ENCODE peak calls at places on chromosome 1, in ten cellular contexts. W, T, I, J, E, R, Y, A, U and C are unnamed samples.

GRCh38 chr1:185996211-185996610 is 262.0 kb downstream of the HMCN1 start:
- DNase-seq in W (no peak), T (no peak), I (no peak), J (no peak), E (no peak), R (no peak), Y (no peak), A (no peak), U (no peak), C (peak; percentile 6)

GRCh38 chr1:184379111-184379752 is 7.6 kb upstream of the C1orf21 start:
- DNase-seq in W (peak; percentile 50), T (no peak), I (no peak), J (no peak), E (no peak), R (no peak), Y (no peak), A (no peak), U (no peak), C (no peak)

GRCh38 chr1:114729782-114730181 is 13.2 kb upstream of the NRAS start:
- DNase-seq in W (no peak), T (no peak), I (no peak), J (no peak), E (no peak), R (no peak), Y (no peak), A (no peak), U (no peak), C (no peak)

GRCh38 chr1:202034149-202034682 is 23.8 kb downstream of the ELF3 start:
- DNase-seq in W (no peak), T (no peak), I (no peak), J (no peak), E (no peak), R (no peak), Y (no peak), A (no peak), U (no peak), C (no peak)

GRCh38 chr1:236057546-236057945 is 7.3 kb downstream of the NID1 start:
- DNase-seq in W (no peak), T (no peak), I (no peak), J (no peak), E (no peak), R (no peak), Y (no peak), A (no peak), U (no peak), C (no peak)

GRCh38 chr1:167789501-167789900 is 67.7 kb downstream of the MPZL1 start:
- DNase-seq in W (no peak), T (no peak), I (no peak), J (no peak), E (no peak), R (no peak), Y (no peak), A (no peak), U (no peak), C (no peak)

GRCh38 chr1:111804736-111805135 is 49.0 kb downstream of the DDX20 start:
- DNase-seq in W (peak; percentile 52), T (no peak), I (no peak), J (no peak), E (no peak), R (peak; percentile 83), Y (no peak), A (no peak), U (no peak), C (no peak)

GRCh38 chr1:147736847-147737246 is 23.6 kb downstream of the GJA5 start:
- DNase-seq in W (no peak), T (no peak), I (no peak), J (no peak), E (no peak), R (no peak), Y (no peak), A (no peak), U (no peak), C (no peak)

GRCh38 chr1:63882048-63882704 is 108.4 kb downstream of the ROR1 start:
- DNase-seq in W (no peak), T (no peak), I (no peak), J (no peak), E (no peak), R (no peak), Y (no peak), A (no peak), U (no peak), C (no peak)

GRCh38 chr1:235657747-235658526 is 8.4 kb upstream of the GNG4 start:
- DNase-seq in W (peak; percentile 71), T (no peak), I (no peak), J (no peak), E (no peak), R (no peak), Y (no peak), A (no peak), U (no peak), C (no peak)

GRCh38 chr1:225919906-225920305 is 4.1 kb downstream of the PYCR2 start:
- DNase-seq in W (peak; percentile 90), T (peak; percentile 54), I (no peak), J (no peak), E (no peak), R (peak; percentile 28), Y (no peak), A (peak; percentile 49), U (no peak), C (no peak)

GRCh38 chr1:153122831-153123421 is 9.6 kb upstream of the SPRR2F start:
- DNase-seq in W (peak; percentile 98), T (peak; percentile 59), I (no peak), J (no peak), E (peak; percentile 29), R (peak; percentile 42), Y (peak; percentile 3), A (no peak), U (peak; percentile 29), C (peak; percentile 4)